ENCODE peak calls at places on chromosomes 3 and 15, in five cellular contexts. E is astrocyte of the spinal cord, Y is GM10248, P is HFFc6, F is progenitor cell of endocrine pancreas. B is an unnamed sample.

GRCh38 chr3:87359807-87360206 is 83.4 kb upstream of the POU1F1 start:
- DNase-seq in E (no peak), Y (no peak), P (no peak), F (no peak), B (peak; percentile 45)

GRCh38 chr15:69755571-69756310 is 303.1 kb downstream of the RPLP1 start:
- DNase-seq in E (peak; percentile 42), Y (peak; percentile 79), P (no peak), F (no peak), B (no peak)

GRCh38 chr3:146166450-146167222 is 5.7 kb upstream of the PLOD2 start:
- DNase-seq in E (peak; percentile 73), Y (no peak), P (peak; percentile 95), F (no peak), B (no peak)

GRCh38 chr3:196165850-196166249 is 45.4 kb downstream of the ZDHHC19 start:
- DNase-seq in E (no peak), Y (no peak), P (no peak), F (no peak), B (no peak)

GRCh38 chr3:44862221-44862637 is 517 bp downstream of the TMEM42 start:
- DNase-seq in E (peak; percentile 42), Y (no peak), P (peak; percentile 7), F (no peak), B (peak; percentile 28)

GRCh38 chr15:43516185-43516584 is 1.2 kb upstream of the MAP1A start:
- DNase-seq in E (no peak), Y (no peak), P (peak; percentile 33), F (no peak), B (no peak)

GRCh38 chr15:27768731-27769510 is 330.2 kb downstream of the OCA2 start:
- DNase-seq in E (no peak), Y (no peak), P (no peak), F (no peak), B (no peak)

GRCh38 chr3:61561374-61562041 is at the start of gene PTPRG:
- DNase-seq in E (peak; percentile 95), Y (peak; percentile 51), P (peak; percentile 89), F (peak; percentile 71), B (peak; percentile 60)

GRCh38 chr3:180646187-180646790 is 33.0 kb downstream of the CCDC39 start:
- DNase-seq in E (no peak), Y (no peak), P (no peak), F (no peak), B (no peak)

GRCh38 chr15:62469874-62470688 is 305.0 kb upstream of the C2CD4B start:
- DNase-seq in E (peak; percentile 86), Y (no peak), P (peak; percentile 89), F (no peak), B (peak; percentile 22)

GRCh38 chr3:138712086-138712485 is 103.5 kb downstream of the FAIM start:
- DNase-seq in E (no peak), Y (no peak), P (no peak), F (no peak), B (no peak)

GRCh38 chr3:101414121-101414520 is 93.7 kb upstream of the IMPG2 start:
- DNase-seq in E (no peak), Y (no peak), P (no peak), F (no peak), B (no peak)

GRCh38 chr3:16512435-16513140 is 911 bp downstream of the RFTN1 start:
- DNase-seq in E (peak; percentile 20), Y (peak; percentile 41), P (no peak), F (no peak), B (peak; percentile 2)

GRCh38 chr3:69671082-69671952 is 67.9 kb upstream of the MITF start:
- DNase-seq in E (peak; percentile 43), Y (peak; percentile 44), P (peak; percentile 28), F (peak; percentile 20), B (peak; percentile 46)

GRCh38 chr3:125322166-125322565 is 53.0 kb downstream of the ZNF148 start:
- DNase-seq in E (peak; percentile 60), Y (no peak), P (peak; percentile 55), F (no peak), B (no peak)

DNA sequence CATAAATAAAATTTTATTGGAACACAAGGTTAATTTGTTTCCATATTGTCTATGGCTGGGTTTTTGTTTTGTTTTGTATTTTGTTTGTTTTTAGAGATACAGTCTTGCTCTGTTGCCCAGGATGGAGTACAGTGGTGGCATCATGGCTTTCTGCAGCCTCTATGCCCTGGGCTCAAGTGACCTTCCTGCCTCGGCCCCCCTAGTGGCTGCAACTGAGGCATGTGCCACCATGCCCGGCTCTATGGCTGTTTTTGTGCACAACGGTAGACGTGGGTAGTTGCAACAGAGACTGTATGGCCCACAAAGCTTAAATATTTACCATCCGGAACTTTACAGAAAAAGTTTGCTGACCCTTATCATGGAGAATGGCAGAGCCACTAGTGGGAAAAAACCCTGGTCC is 46.8 kb upstream of the C3orf70 start:
- DNase-seq in E (no peak), Y (no peak), P (no peak), F (no peak), B (no peak)
- TF ChIP-seq CTCF in E (no peak), Y (no peak), P (peak; percentile 35), F (peak; percentile 21), B (no peak)

GRCh38 chr15:101152914-101153313 is 98.9 kb downstream of the CHSY1 start:
- DNase-seq in E (no peak), Y (no peak), P (no peak), F (no peak), B (peak; percentile 19)
- TF ChIP-seq CTCF in E (peak; percentile 40), Y (peak; percentile 21), P (peak; percentile 70), F (peak; percentile 46), B (peak; percentile 52)

GRCh38 chr15:74961616-74962015 is 5.0 kb upstream of the RPP25 start:
- DNase-seq in E (no peak), Y (no peak), P (no peak), F (no peak), B (no peak)
- TF ChIP-seq CTCF in E (no peak), Y (no peak), P (no peak), F (no peak), B (no peak)

GRCh38 chr3:38662544-38662943 is 13.1 kb upstream of the SCN5A start:
- DNase-seq in E (peak; percentile 36), Y (no peak), P (peak; percentile 28), F (no peak), B (peak; percentile 30)
- TF ChIP-seq CTCF in E (peak; percentile 50), Y (no peak), P (peak; percentile 74), F (peak; percentile 60), B (no peak)

GRCh38 chr15:58770857-58771620 is at the start of gene MINDY2:
- DNase-seq in E (peak; percentile 100), Y (peak; percentile 96), P (peak; percentile 98), F (peak; percentile 93), B (peak; percentile 99)
- TF ChIP-seq CTCF in E (no peak), Y (peak; percentile 42), P (peak; percentile 61), F (peak; percentile 53), B (peak; percentile 53)

DNA sequence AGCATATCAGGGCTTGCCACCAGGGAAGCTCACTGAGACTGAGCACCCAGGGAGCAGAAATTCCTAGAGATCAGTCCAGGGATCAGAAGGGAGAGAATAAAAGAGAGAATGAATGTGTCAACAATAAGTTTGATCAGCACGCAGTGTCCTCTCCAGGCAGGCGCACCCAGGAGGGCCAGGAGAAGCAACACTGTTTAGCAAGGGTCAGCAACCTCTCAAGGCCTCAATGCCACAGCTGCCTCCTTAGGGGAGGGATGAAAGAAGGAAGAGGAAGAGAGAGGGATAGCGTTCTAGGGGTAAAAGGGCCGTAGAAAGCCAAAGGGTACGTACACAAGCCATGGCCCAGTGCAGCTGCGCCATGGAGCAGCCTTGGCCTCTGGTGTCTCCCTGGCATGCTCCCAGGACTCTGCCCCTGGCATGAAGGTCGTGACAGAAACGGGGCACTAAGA is 399.8 kb downstream of the SHQ1 start:
- DNase-seq in E (no peak), Y (no peak), P (no peak), F (no peak), B (peak; percentile 4)
- TF ChIP-seq CTCF in E (no peak), Y (no peak), P (no peak), F (no peak), B (no peak)

GRCh38 chr15:77417642-77418041 is 2.3 kb downstream of the PEAK1 start:
- DNase-seq in E (no peak), Y (no peak), P (peak; percentile 18), F (no peak), B (no peak)
- TF ChIP-seq CTCF in E (no peak), Y (no peak), P (no peak), F (no peak), B (no peak)

B was measured in Calu3.